ENCODE peak calls at places on chromosomes 3 and 15, in five cellular contexts. J, G, L, S and R are unnamed samples.

GRCh38 chr3:71586810-71587242 is 3.3 kb upstream of the FOXP1 start:
- DNase-seq in J (no peak), G (no peak), L (no peak), S (no peak), R (no peak)

GRCh38 chr3:49469037-49469875 is 811 bp upstream of the DAG1 start:
- DNase-seq in J (peak), G (peak), L (no peak), S (no peak), R (peak)

GRCh38 chr3:134336587-134336986 is 37.7 kb downstream of the AMOTL2 start:
- DNase-seq in J (no peak), G (peak), L (no peak), S (no peak), R (no peak)

GRCh38 chr3:126414961-126415660 is 20.4 kb downstream of the CFAP100 start:
- DNase-seq in J (no peak), G (no peak), L (no peak), S (no peak), R (no peak)

GRCh38 chr3:5309181-5309580 is 121.7 kb downstream of the EDEM1 start:
- DNase-seq in J (no peak), G (no peak), L (no peak), S (no peak), R (no peak)

GRCh38 chr15:92525758-92526245 is 129.8 kb downstream of the FAM174B start:
- DNase-seq in J (no peak), G (no peak), L (no peak), S (no peak), R (no peak)

GRCh38 chr3:143226678-143227291 is 107.2 kb downstream of the CHST2 start:
- DNase-seq in J (no peak), G (no peak), L (no peak), S (no peak), R (no peak)

GRCh38 chr3:48247401-48247807 is 6.5 kb downstream of the ZNF589 start:
- DNase-seq in J (no peak), G (no peak), L (no peak), S (no peak), R (no peak)

GRCh38 chr15:84832446-84833040 is 15.4 kb downstream of the ALPK3 start:
- DNase-seq in J (no peak), G (no peak), L (no peak), S (no peak), R (no peak)

GRCh38 chr15:58463815-58464697 is 32.3 kb downstream of the LIPC start:
- DNase-seq in J (no peak), G (no peak), L (no peak), S (no peak), R (no peak)

GRCh38 chr3:44047796-44048195 is 193.9 kb upstream of the TOPAZ1 start:
- DNase-seq in J (no peak), G (no peak), L (no peak), S (no peak), R (no peak)

GRCh38 chr15:42152921-42153680 is 3.3 kb downstream of the PLA2G4F start:
- DNase-seq in J (no peak), G (peak), L (no peak), S (no peak), R (no peak)

GRCh38 chr3:112687621-112688020 is 46.7 kb upstream of the CCDC80 start:
- DNase-seq in J (no peak), G (no peak), L (no peak), S (no peak), R (no peak)

GRCh38 chr3:193132247-193132646 is 108.8 kb upstream of the PLAAT1 start:
- DNase-seq in J (no peak), G (no peak), L (no peak), S (no peak), R (no peak)